ENCODE peak calls at places on chromosomes 11 and 22, in eight cellular contexts. T is heart right ventricle, Q is IMR-90, P is fibroblast of pulmonary artery, O is lower leg skin, R is skeletal muscle cell, U is cardiac fibroblast, K is OCI-LY7. H is an unnamed sample.

GRCh38 chr11:70466596-70466995 is 68.3 kb downstream of the CTTN start:
- DNase-seq in O (no peak), P (no peak), R (no peak), T (no peak), U (no peak), K (no peak), Q (no peak), H (no peak)

GRCh38 chr22:39207141-39208012 is 37.4 kb downstream of the PDGFB start:
- DNase-seq in T (no peak), O (peak), K (no peak), R (no peak), Q (peak), P (peak), U (peak), H (no peak)

GRCh38 chr22:17319541-17319940 is 49.7 kb upstream of the CECR2 start:
- DNase-seq in R (no peak), K (no peak), O (no peak), T (no peak), Q (no peak), P (no peak), U (no peak), H (no peak)

GRCh38 chr22:47038206-47038835 is 275.9 kb downstream of the TBC1D22A start:
- DNase-seq in Q (no peak), T (peak), K (no peak), O (no peak), U (no peak), P (no peak), R (no peak), H (no peak)

GRCh38 chr22:50206599-50206998 is 5.8 kb downstream of the SELENOO start:
- DNase-seq in R (no peak), K (peak), Q (peak), U (peak), O (peak), P (peak), T (peak), H (no peak)

GRCh38 chr11:117621226-117621625 is 175.8 kb downstream of the DSCAML1 start:
- DNase-seq in K (peak), R (no peak), O (no peak), U (peak), Q (peak), P (peak), T (no peak), H (no peak)

GRCh38 chr22:28989484-28989883 is 72.1 kb downstream of the C22orf31 start:
- DNase-seq in U (no peak), T (no peak), R (no peak), Q (no peak), K (no peak), P (peak), O (no peak), H (no peak)

GRCh38 chr22:29917052-29917902 is 34.3 kb downstream of the MTMR3 start:
- DNase-seq in O (no peak), T (peak), U (peak), K (no peak), Q (peak), P (peak), R (no peak), H (no peak)

GRCh38 chr22:47176573-47177333 is 414.3 kb downstream of the TBC1D22A start:
- DNase-seq in U (no peak), O (peak), P (no peak), T (peak), R (no peak), Q (no peak), K (no peak), H (no peak)

GRCh38 chr22:30572840-30573593 is 1.4 kb downstream of the GAL3ST1 start:
- DNase-seq in R (no peak), K (no peak), T (no peak), Q (no peak), O (no peak), U (no peak), P (no peak), H (no peak)

GRCh38 chr11:117143390-117143789 is 697 bp upstream of the PAFAH1B2 start:
- DNase-seq in P (peak), K (peak), U (peak), O (no peak), Q (peak), T (peak), R (peak), H (no peak)

GRCh38 chr22:29479417-29480261 is at the start of gene NEFH:
- DNase-seq in U (no peak), R (no peak), T (no peak), O (no peak), K (no peak), Q (no peak), P (no peak), H (no peak)

GRCh38 chr11:81092517-81092916 is 1641.1 kb downstream of the FAM181B start:
- DNase-seq in P (no peak), Q (no peak), U (no peak), T (no peak), O (no peak), R (no peak), K (no peak), H (no peak)

GRCh38 chr11:1196516-1197391 is 26.1 kb upstream of the MUC5B start:
- DNase-seq in O (peak), T (peak), P (no peak), U (no peak), K (no peak), R (no peak), Q (no peak), H (no peak)

GRCh38 chr22:49659281-49659923 is 168.3 kb downstream of the BRD1 start:
- DNase-seq in P (no peak), T (no peak), U (no peak), Q (no peak), O (peak), K (no peak), R (no peak), H (no peak)

GRCh38 chr11:46727952-46728658 is 9.1 kb downstream of the F2 start:
- DNase-seq in U (no peak), O (no peak), R (no peak), P (no peak), K (no peak), T (no peak), Q (no peak), H (no peak)

GRCh38 chr11:66136752-66137123 is 66.7 kb downstream of the PACS1 start:
- DNase-seq in Q (peak), O (no peak), U (peak), R (peak), P (peak), T (no peak), K (no peak), H (no peak)

GRCh38 chr11:5596611-5597201 is at the start of gene TRIM6:
- DNase-seq in Q (peak), O (peak), K (no peak), R (no peak), U (peak), P (peak), T (peak), H (no peak)

GRCh38 chr11:101912823-101913284 is 2.0 kb upstream of the CEP126 start:
- DNase-seq in R (no peak), T (no peak), K (no peak), U (peak), P (peak), O (no peak), Q (peak), H (no peak)

GRCh38 chr11:75313457-75314272 is 37.8 kb downstream of the ARRB1 start:
- DNase-seq in Q (peak), O (no peak), K (no peak), T (peak), U (peak), R (no peak), P (peak), H (no peak)

GRCh38 chr11:124669193-124669592 is 4.3 kb downstream of the SIAE start:
- DNase-seq in Q (peak), P (peak), T (no peak), U (peak), K (peak), O (no peak), R (no peak), H (no peak)

GRCh38 chr11:74446445-74446844 is 20.9 kb downstream of the KCNE3 start:
- DNase-seq in T (no peak), O (no peak), Q (no peak), R (no peak), U (no peak), P (no peak), K (no peak), H (no peak)

DNA sequence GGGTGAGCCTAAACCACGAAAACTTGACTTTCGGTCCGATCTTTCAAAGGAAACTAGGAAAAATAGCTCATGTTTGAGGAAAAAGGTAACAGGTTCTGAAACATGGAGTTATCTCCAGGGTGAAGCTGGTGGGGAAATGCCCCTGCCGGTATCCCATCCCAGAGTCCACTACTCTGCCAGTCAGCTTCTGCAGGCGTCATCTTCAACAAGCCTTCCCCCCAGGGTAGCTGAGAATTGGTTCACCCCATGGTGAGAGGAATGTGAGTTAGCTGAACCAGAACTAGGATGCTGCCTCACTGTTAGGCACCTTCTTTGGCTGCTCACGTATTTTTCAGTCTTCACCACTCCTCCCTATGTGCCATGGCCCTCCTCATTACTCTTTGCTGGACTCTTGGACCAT is 1.1 kb downstream of the GVQW3 start:
- DNase-seq in P (no peak), K (peak), O (no peak), Q (no peak), U (no peak), R (no peak), T (no peak), H (no peak)
- H3K4me3 ChIP-seq in P (no peak), K (peak), O (no peak), Q (no peak), U (no peak), R (no peak), T (no peak), H (no peak)

DNA sequence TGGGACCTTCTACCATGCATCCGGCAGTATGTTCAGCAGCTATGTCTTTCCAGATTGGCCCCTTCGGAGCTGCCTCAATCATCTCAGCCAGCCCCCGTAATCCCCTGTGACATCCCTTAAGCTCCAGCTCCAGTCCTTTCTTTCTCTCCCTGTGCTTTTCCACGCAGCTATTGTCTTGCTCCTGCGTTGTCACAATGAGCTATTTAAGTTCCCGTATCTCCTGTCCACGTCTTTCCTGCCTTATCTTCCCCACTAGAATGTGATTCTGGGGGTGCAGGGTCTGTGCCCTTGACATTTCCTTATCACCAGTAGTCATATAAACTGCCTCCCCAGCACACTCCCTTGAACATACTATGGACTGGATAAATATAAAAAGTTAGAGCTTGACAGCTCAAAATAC is 5.1 kb upstream of the ETS1 start:
- DNase-seq in T (no peak), U (no peak), O (no peak), Q (no peak), R (no peak), P (no peak), K (no peak), H (no peak)
- H3K4me3 ChIP-seq in T (no peak), U (no peak), O (no peak), Q (no peak), R (no peak), P (no peak), K (no peak), H (no peak)

GRCh38 chr11:111978028-111978771 is 41.1 kb downstream of the DIXDC1 start:
- DNase-seq in Q (peak), K (no peak), R (peak), P (peak), O (peak), T (peak), U (peak), H (peak)
- H3K4me3 ChIP-seq in Q (peak), K (no peak), R (peak), P (peak), O (peak), T (peak), U (peak), H (peak)

GRCh38 chr11:33531743-33532181 is 168.9 kb downstream of the C11orf91 start:
- DNase-seq in P (peak), R (peak), T (no peak), U (peak), K (no peak), O (no peak), Q (peak), H (peak)
- H3K4me3 ChIP-seq in P (no peak), R (no peak), T (no peak), U (no peak), K (no peak), O (no peak), Q (no peak), H (no peak)

GRCh38 chr11:64970731-64971151 is 1.2 kb downstream of the MAJIN start:
- DNase-seq in T (no peak), O (no peak), P (no peak), Q (no peak), R (no peak), U (no peak), K (peak), H (no peak)

GRCh38 chr11:64967376-64967775 is 4.5 kb downstream of the MAJIN start:
- DNase-seq in K (no peak), O (no peak), Q (no peak), P (no peak), U (no peak), T (no peak), R (no peak), H (no peak)

GRCh38 chr11:64974124-64974523 is 2.2 kb upstream of the MAJIN start:
- DNase-seq in R (no peak), P (no peak), O (no peak), T (no peak), U (no peak), Q (no peak), K (peak), H (no peak)

GRCh38 chr11:64969209-64969608 is 2.7 kb downstream of the MAJIN start:
- DNase-seq in K (no peak), O (no peak), T (no peak), P (peak), U (peak), R (peak), Q (peak), H (no peak)

GRCh38 chr11:64971421-64972233 is at the start of gene MAJIN:
- DNase-seq in T (peak), O (peak), K (no peak), P (peak), R (peak), Q (peak), U (peak), H (no peak)
- H3K4me3 ChIP-seq in T (peak), O (no peak), K (no peak), P (peak), R (peak), Q (peak), U (peak), H (no peak)

GRCh38 chr11:64810891-64811272 is 531 bp upstream of the MEN1 start:
- DNase-seq in K (no peak), U (no peak), Q (no peak), T (no peak), P (no peak), O (no peak), R (no peak), H (no peak)
- H3K4me3 ChIP-seq in K (peak), U (peak), Q (peak), T (peak), P (peak), O (no peak), R (peak), H (peak)

H was measured in AG09309.